ENCODE peak calls at places on chromosomes 16 and 17, in five cellular contexts. P is sigmoid colon, Z is germinal center, E is NCI-H748 treated with DMSO at 0.1 percent for 48 hours, I is tibial artery. S is an unnamed sample.
A peak's percentile ranks its signal among the peaks of the same experiment; 100 is the strongest.

GRCh38 chr17:6269474-6269873 is 165.4 kb downstream of the AIPL1 start:
- DNase-seq in I (no peak), P (no peak), Z (peak; percentile 13), E (no peak), S (peak; percentile 30)

GRCh38 chr16:64380751-64381150 is 741.1 kb downstream of the CDH11 start:
- DNase-seq in E (no peak), P (no peak), I (no peak), Z (no peak), S (no peak)

GRCh38 chr16:89689142-89689541 is 2.7 kb downstream of the CDK10 start:
- DNase-seq in P (no peak), I (no peak), Z (no peak), E (no peak), S (no peak)

GRCh38 chr16:54287018-54287757 is 601 bp upstream of the IRX3 start:
- DNase-seq in P (no peak), E (no peak), Z (no peak), I (no peak), S (no peak)

GRCh38 chr17:50922739-50923405 is 56.7 kb upstream of the TOB1 start:
- DNase-seq in I (no peak), Z (no peak), P (no peak), E (no peak), S (no peak)

GRCh38 chr16:73299349-73299748 is 251.4 kb upstream of the ZFHX3 start:
- DNase-seq in P (no peak), I (no peak), E (no peak), Z (no peak), S (no peak)

GRCh38 chr16:68744744-68745280 is 7.7 kb downstream of the CDH1 start:
- DNase-seq in Z (no peak), E (peak; percentile 84), P (no peak), I (no peak), S (no peak)

GRCh38 chr17:8237175-8237574 is 10.7 kb downstream of the CTC1 start:
- DNase-seq in E (no peak), P (no peak), Z (no peak), I (no peak), S (no peak)

GRCh38 chr17:6480325-6480675 is 36.0 kb downstream of the PIMREG start:
- DNase-seq in P (no peak), Z (no peak), I (no peak), E (no peak), S (no peak)

GRCh38 chr17:28119560-28119959 is 77.1 kb downstream of the NLK start:
- DNase-seq in E (no peak), Z (no peak), I (no peak), P (no peak), S (no peak)

GRCh38 chr16:11452746-11453344 is 107.6 kb downstream of the RMI2 start:
- DNase-seq in I (peak; percentile 25), Z (no peak), E (no peak), P (no peak), S (no peak)

GRCh38 chr16:89034573-89034961 is 57.6 kb upstream of the CBFA2T3 start:
- DNase-seq in E (no peak), Z (no peak), P (no peak), I (no peak), S (no peak)

GRCh38 chr16:66478733-66479511 is 51.8 kb downstream of the BEAN1 start:
- DNase-seq in P (peak; percentile 83), I (peak; percentile 78), Z (peak; percentile 77), E (peak; percentile 50), S (peak; percentile 56)

GRCh38 chr16:17965131-17965530 is 371.4 kb downstream of the NPIPA8 start:
- DNase-seq in P (no peak), E (no peak), Z (no peak), I (no peak), S (no peak)

GRCh38 chr17:75670868-75671267 is 3.7 kb downstream of the SAP30BP start:
- DNase-seq in I (no peak), E (no peak), Z (no peak), P (no peak), S (no peak)

GRCh38 chr16:85395207-85395912 is 217.8 kb upstream of the GSE1 start:
- DNase-seq in P (peak; percentile 97), E (peak; percentile 5), I (peak; percentile 88), Z (no peak), S (peak; percentile 98)

GRCh38 chr17:58303981-58304734 is 23.4 kb upstream of the MPO start:
- DNase-seq in E (peak; percentile 23), I (peak; percentile 18), Z (peak; percentile 87), P (peak; percentile 70), S (peak; percentile 95)

GRCh38 chr16:19542138-19542821 is 13.2 kb upstream of the VPS35L start:
- DNase-seq in I (no peak), Z (no peak), P (no peak), E (peak; percentile 66), S (no peak)

GRCh38 chr17:1089915-1090314 is 89.9 kb downstream of the ABR start:
- DNase-seq in P (no peak), Z (no peak), E (no peak), I (peak; percentile 49), S (no peak)

GRCh38 chr17:2057130-2057713 is 2.3 kb downstream of the HIC1 start:
- DNase-seq in E (no peak), I (no peak), P (no peak), Z (no peak), S (no peak)

GRCh38 chr17:43880420-43880991 is 26.8 kb downstream of the MPP2 start:
- DNase-seq in I (no peak), P (no peak), E (peak; percentile 9), Z (peak; percentile 74), S (peak; percentile 69)

GRCh38 chr16:88599092-88599733 is 29.0 kb downstream of the ZC3H18 start:
- DNase-seq in P (peak; percentile 88), E (no peak), Z (no peak), I (peak; percentile 82), S (no peak)

GRCh38 chr17:49762148-49762941 is 1.6 kb downstream of the FAM117A start:
- DNase-seq in I (no peak), E (no peak), P (no peak), Z (no peak), S (no peak)

GRCh38 chr17:13601317-13601775 is 383 bp downstream of the HS3ST3A1 start:
- DNase-seq in P (peak; percentile 65), I (no peak), E (no peak), Z (no peak), S (no peak)

GRCh38 chr16:88013091-88013609 is 61.9 kb downstream of the BANP start:
- DNase-seq in I (no peak), E (no peak), Z (no peak), P (peak; percentile 56), S (no peak)